ENCODE peak calls at places on chromosomes 2 and 18, in five cellular contexts. V, D, H, I and Y are unnamed samples.

GRCh38 chr2:230254152-230254881 is 28.8 kb downstream of the SP140 start:
- DNase-seq in V (no peak), D (no peak), H (no peak), I (no peak), Y (no peak)

GRCh38 chr2:37156857-37157714 is at the start of gene EIF2AK2:
- DNase-seq in V (peak; percentile 29), D (no peak), H (no peak), I (peak; percentile 100), Y (peak; percentile 65)

GRCh38 chr2:98458207-98458606 is 13.5 kb downstream of the INPP4A start:
- DNase-seq in V (no peak), D (no peak), H (no peak), I (no peak), Y (no peak)

GRCh38 chr2:71843391-71843850 is 304.2 kb downstream of the CYP26B1 start:
- DNase-seq in V (peak; percentile 15), D (no peak), H (no peak), I (no peak), Y (no peak)

GRCh38 chr2:5164806-5165525 is 527.2 kb upstream of the SOX11 start:
- DNase-seq in V (no peak), D (no peak), H (no peak), I (no peak), Y (no peak)

GRCh38 chr2:95022309-95023221 is 2.9 kb upstream of the MAL start:
- DNase-seq in V (peak; percentile 34), D (peak; percentile 36), H (peak; percentile 69), I (peak; percentile 85), Y (peak; percentile 50)

GRCh38 chr2:181312515-181312927 is 144.7 kb upstream of the ITGA4 start:
- DNase-seq in V (no peak), D (no peak), H (peak; percentile 99), I (no peak), Y (no peak)

GRCh38 chr2:41112228-41112627 is 660.3 kb upstream of the SLC8A1 start:
- DNase-seq in V (no peak), D (no peak), H (no peak), I (no peak), Y (no peak)

GRCh38 chr2:126644630-126645191 is 11.2 kb upstream of the GYPC start:
- DNase-seq in V (no peak), D (no peak), H (no peak), I (no peak), Y (no peak)

GRCh38 chr2:206083602-206084467 is 2.1 kb downstream of the INO80D start:
- DNase-seq in V (no peak), D (peak; percentile 76), H (peak; percentile 27), I (no peak), Y (peak; percentile 89)

GRCh38 chr2:240355001-240355891 is 80.2 kb upstream of the GPC1 start:
- DNase-seq in V (no peak), D (no peak), H (no peak), I (peak; percentile 17), Y (no peak)

GRCh38 chr2:53787255-53787910 is 539 bp downstream of the ERLEC1 start:
- DNase-seq in V (no peak), D (no peak), H (no peak), I (peak; percentile 16), Y (no peak)

GRCh38 chr2:131105950-131106801 is 1.0 kb downstream of the PLEKHB2 start:
- DNase-seq in V (no peak), D (no peak), H (peak; percentile 16), I (peak; percentile 27), Y (no peak)

GRCh38 chr2:131105156-131105949 is at the start of gene PLEKHB2:
- DNase-seq in V (peak; percentile 83), D (peak; percentile 68), H (peak; percentile 66), I (peak; percentile 96), Y (peak; percentile 87)

GRCh38 chr2:131104487-131105155 is 515 bp upstream of the PLEKHB2 start:
- DNase-seq in V (peak; percentile 84), D (no peak), H (peak; percentile 5), I (peak; percentile 78), Y (peak; percentile 44)
- TF ChIP-seq YY1 in V (no peak), D (no peak), H (no peak), I (peak; percentile 23), Y (no peak)

DNA sequence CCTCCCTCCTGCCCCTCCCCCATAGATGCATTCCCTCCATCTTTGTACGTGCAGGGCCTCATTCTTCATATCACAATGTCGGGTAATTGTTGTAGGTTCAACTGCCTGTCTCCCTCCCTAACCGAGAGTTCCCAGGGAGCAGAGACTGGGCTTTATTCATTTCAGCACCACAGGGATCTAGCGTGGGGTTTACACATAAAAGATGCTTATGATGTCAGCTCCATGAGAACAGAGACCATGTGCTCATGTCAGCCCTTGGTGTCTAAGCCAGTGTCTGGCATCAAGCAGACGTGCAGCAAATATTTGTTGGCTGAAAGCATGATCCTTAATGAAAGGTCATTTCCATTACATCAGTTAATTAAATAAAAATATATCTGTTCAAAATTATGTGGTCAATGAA is 298.9 kb upstream of the TRIB2 start:
- DNase-seq in V (no peak), D (no peak), H (no peak), I (no peak), Y (no peak)
- TF ChIP-seq YY1 in V (no peak), D (no peak), H (no peak), I (no peak), Y (no peak)

GRCh38 chr18:36201765-36202164 is 14.5 kb downstream of the MOCOS start:
- DNase-seq in V (no peak), D (no peak), H (no peak), I (no peak), Y (no peak)

GRCh38 chr18:36200354-36200771 is 13.1 kb downstream of the MOCOS start:
- DNase-seq in V (no peak), D (no peak), H (no peak), I (no peak), Y (no peak)

GRCh38 chr18:36207326-36207725 is 20.0 kb downstream of the MOCOS start:
- DNase-seq in V (no peak), D (no peak), H (no peak), I (no peak), Y (no peak)

GRCh38 chr18:36199691-36200295 is 12.5 kb downstream of the MOCOS start:
- DNase-seq in V (no peak), D (no peak), H (no peak), I (no peak), Y (no peak)

GRCh38 chr18:36203360-36203895 is 16.1 kb downstream of the MOCOS start:
- DNase-seq in V (no peak), D (no peak), H (no peak), I (no peak), Y (no peak)
- TF ChIP-seq YY1 in V (no peak), D (no peak), H (no peak), I (no peak), Y (no peak)

GRCh38 chr2:172273910-172274571 is 153.3 kb upstream of the ITGA6 start:
- DNase-seq in V (no peak), D (no peak), H (no peak), I (no peak), Y (no peak)

GRCh38 chr2:172278642-172279041 is 148.7 kb upstream of the ITGA6 start:
- DNase-seq in V (no peak), D (no peak), H (no peak), I (no peak), Y (no peak)

GRCh38 chr2:172279214-172279613 is 148.2 kb upstream of the ITGA6 start:
- DNase-seq in V (no peak), D (no peak), H (no peak), I (no peak), Y (no peak)

GRCh38 chr2:172276961-172277360 is 150.4 kb upstream of the ITGA6 start:
- DNase-seq in V (no peak), D (no peak), H (no peak), I (no peak), Y (no peak)

DNA sequence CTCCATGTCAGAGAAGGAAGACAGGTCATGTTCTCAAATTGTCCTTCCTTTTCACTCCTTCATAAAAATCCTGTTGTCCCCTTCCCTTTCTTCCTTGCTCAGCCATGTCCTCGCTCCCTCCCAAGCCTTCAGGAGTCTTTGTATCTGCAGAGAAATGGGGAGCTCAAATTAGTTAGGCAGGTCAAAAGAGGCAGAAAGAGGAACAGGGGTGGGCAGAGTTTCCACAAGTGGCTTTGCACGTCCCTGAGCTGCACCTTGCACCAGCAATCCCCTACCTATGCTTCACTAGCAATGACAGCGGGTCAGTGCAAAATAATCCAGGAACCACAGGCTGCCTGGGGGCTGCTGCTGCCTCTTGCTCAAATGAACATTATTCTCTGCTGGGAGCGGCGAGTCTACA is 152.1 kb upstream of the ITGA6 start:
- DNase-seq in V (no peak), D (no peak), H (no peak), I (no peak), Y (no peak)
- TF ChIP-seq YY1 in V (no peak), D (no peak), H (no peak), I (no peak), Y (no peak)

GRCh38 chr2:171159326-171160118 is 1.2 kb downstream of the TLK1 start:
- DNase-seq in V (peak; percentile 12), D (no peak), H (no peak), I (peak; percentile 76), Y (no peak)
- TF ChIP-seq YY1 in V (peak; percentile 21), D (no peak), H (no peak), I (no peak), Y (no peak)